ENCODE peak calls at places on chromosomes 1 and 21, in seven cellular contexts. Q is heart right ventricle, J is globus pallidus, O is AG08396, U is NCI-H2081, D is T-helper 1 cell, K is sciatic nerve. X is an unnamed sample.

GRCh38 chr1:184775329-184775728 is 20.7 kb upstream of the EDEM3 start:
- DNase-seq in Q (no peak), J (no peak), O (no peak), U (no peak), D (no peak), K (no peak), X (no peak)

GRCh38 chr1:214234635-214235025 is 46.3 kb upstream of the SMYD2 start:
- DNase-seq in Q (no peak), J (no peak), O (no peak), U (no peak), D (no peak), K (no peak), X (no peak)

GRCh38 chr1:9942939-9943807 is at the start of the genes LZIC and NMNAT1:
- DNase-seq in Q (peak), J (peak), O (peak), U (peak), D (peak), K (peak), X (peak)

GRCh38 chr1:235411489-235412486 is 44.6 kb downstream of the TBCE start:
- DNase-seq in Q (no peak), J (no peak), O (no peak), U (peak), D (no peak), K (no peak), X (no peak)

GRCh38 chr1:150072959-150073358 is 5.4 kb downstream of the VPS45 start:
- DNase-seq in Q (no peak), J (no peak), O (peak), U (no peak), D (no peak), K (no peak), X (no peak)

GRCh38 chr1:245256528-245256927 is 101.7 kb downstream of the KIF26B start:
- DNase-seq in Q (no peak), J (no peak), O (no peak), U (no peak), D (no peak), K (no peak), X (no peak)

GRCh38 chr1:233627823-233628222 is 13.9 kb downstream of the KCNK1 start:
- DNase-seq in Q (no peak), J (no peak), O (no peak), U (no peak), D (no peak), K (no peak), X (no peak)

GRCh38 chr1:201536542-201536941 is 2.4 kb upstream of the NAV1 start:
- DNase-seq in Q (no peak), J (no peak), O (peak), U (no peak), D (no peak), K (no peak), X (no peak)

GRCh38 chr1:207672525-207673130 is 27.7 kb downstream of the CR1L start:
- DNase-seq in Q (no peak), J (peak), O (peak), U (peak), D (no peak), K (no peak), X (no peak)

GRCh38 chr1:106134561-106134960 is 921.9 kb upstream of the PRMT6 start:
- DNase-seq in Q (no peak), J (no peak), O (no peak), U (no peak), D (no peak), K (no peak), X (no peak)

GRCh38 chr1:37410815-37411214 is 63.6 kb upstream of the ZC3H12A start:
- DNase-seq in Q (peak), J (no peak), O (peak), U (no peak), D (no peak), K (no peak), X (no peak)

GRCh38 chr21:45288441-45288841 is 746 bp upstream of the POFUT2 start:
- DNase-seq in Q (peak), J (no peak), O (no peak), U (no peak), D (no peak), K (peak), X (no peak)

GRCh38 chr1:146032613-146033219 is 11.2 kb upstream of the HJV start:
- DNase-seq in Q (no peak), J (peak), O (no peak), U (peak), D (no peak), K (no peak), X (peak)

GRCh38 chr1:34166191-34167090 is 1.4 kb upstream of the CSMD2 start:
- DNase-seq in Q (no peak), J (peak), O (peak), U (no peak), D (no peak), K (peak), X (no peak)

GRCh38 chr1:63524166-63524565 is 841 bp downstream of the EFCAB7 start:
- DNase-seq in Q (no peak), J (peak), O (no peak), U (peak), D (no peak), K (no peak), X (no peak)

GRCh38 chr1:117732065-117732789 is 126.4 kb downstream of the TENT5C start:
- DNase-seq in Q (no peak), J (no peak), O (no peak), U (no peak), D (no peak), K (no peak), X (no peak)

GRCh38 chr1:117565745-117566455 is 39.9 kb upstream of the TENT5C start:
- DNase-seq in Q (no peak), J (no peak), O (no peak), U (peak), D (no peak), K (no peak), X (no peak)

GRCh38 chr1:201511925-201512539 is 5.1 kb upstream of the CSRP1 start:
- DNase-seq in Q (peak), J (peak), O (no peak), U (peak), D (no peak), K (peak), X (no peak)

GRCh38 chr1:116431870-116432500 is 58.9 kb downstream of the ATP1A1 start:
- DNase-seq in Q (no peak), J (no peak), O (no peak), U (no peak), D (no peak), K (no peak), X (no peak)

GRCh38 chr1:202786804-202787203 is 21.4 kb downstream of the KDM5B start:
- DNase-seq in Q (no peak), J (no peak), O (no peak), U (no peak), D (no peak), K (no peak), X (no peak)

GRCh38 chr1:204255966-204256365 is 42.2 kb upstream of the GOLT1A start:
- DNase-seq in Q (no peak), J (no peak), O (peak), U (no peak), D (no peak), K (no peak), X (no peak)

GRCh38 chr1:16144325-16145029 is 11.4 kb downstream of the EPHA2 start:
- DNase-seq in Q (no peak), J (no peak), O (no peak), U (no peak), D (no peak), K (no peak), X (no peak)

GRCh38 chr21:34018910-34019309 is 54.5 kb upstream of the MRPS6 start:
- DNase-seq in Q (no peak), J (no peak), O (no peak), U (no peak), D (no peak), K (no peak), X (no peak)

GRCh38 chr1:8214501-8215173 is 103.3 kb upstream of the SLC45A1 start:
- DNase-seq in Q (no peak), J (no peak), O (no peak), U (no peak), D (no peak), K (no peak), X (no peak)

GRCh38 chr1:7727816-7728477 is 43.1 kb upstream of the VAMP3 start:
- DNase-seq in Q (no peak), J (peak), O (no peak), U (no peak), D (no peak), K (no peak), X (no peak)

GRCh38 chr1:64469977-64470669 is at the start of gene CACHD1:
- DNase-seq in Q (peak), J (peak), O (peak), U (peak), D (peak), K (peak), X (peak)

X was measured in Panc1.